ENCODE peak calls at places on chromosomes 11 and 22, in four cellular contexts. V is RWPE1, K is spleen, E is HCT116. W is an unnamed sample.

GRCh38 chr11:57515332-57516060 is at the start of gene SLC43A1:
- DNase-seq in V (peak), K (peak), E (no peak), W (no peak)

GRCh38 chr11:62489204-62489603 is 57.4 kb downstream of the AHNAK start:
- DNase-seq in V (no peak), K (no peak), E (no peak), W (no peak)

GRCh38 chr11:60756307-60757032 is at the start of gene MS4A15:
- DNase-seq in V (peak), K (peak), E (peak), W (no peak)

GRCh38 chr11:110711776-110712642 is at the start of gene ARHGAP20:
- DNase-seq in V (peak), K (peak), E (no peak), W (peak)

GRCh38 chr11:20024172-20024935 is 135.9 kb downstream of the DBX1 start:
- DNase-seq in V (no peak), K (no peak), E (no peak), W (no peak)

GRCh38 chr11:1226981-1227550 is 4.2 kb downstream of the MUC5B start:
- DNase-seq in V (no peak), K (peak), E (no peak), W (no peak)

GRCh38 chr11:66637557-66638176 is 836 bp upstream of the RBM4 start:
- DNase-seq in V (no peak), K (no peak), E (no peak), W (no peak)

GRCh38 chr11:1729692-1730011 is 20.7 kb downstream of the IFITM10 start:
- DNase-seq in V (no peak), K (no peak), E (no peak), W (no peak)

GRCh38 chr22:46737105-46737975 is 712 bp downstream of the CERK start:
- DNase-seq in V (peak), K (peak), E (no peak), W (no peak)

GRCh38 chr11:68331338-68331947 is 19.1 kb downstream of the LRP5 start:
- DNase-seq in V (no peak), K (no peak), E (no peak), W (no peak)

GRCh38 chr11:114158886-114159285 is 99.4 kb downstream of the ZBTB16 start:
- DNase-seq in V (no peak), K (no peak), E (no peak), W (no peak)

GRCh38 chr11:115194798-115195101 is 309.5 kb downstream of the CADM1 start:
- DNase-seq in V (no peak), K (no peak), E (no peak), W (no peak)

DNA sequence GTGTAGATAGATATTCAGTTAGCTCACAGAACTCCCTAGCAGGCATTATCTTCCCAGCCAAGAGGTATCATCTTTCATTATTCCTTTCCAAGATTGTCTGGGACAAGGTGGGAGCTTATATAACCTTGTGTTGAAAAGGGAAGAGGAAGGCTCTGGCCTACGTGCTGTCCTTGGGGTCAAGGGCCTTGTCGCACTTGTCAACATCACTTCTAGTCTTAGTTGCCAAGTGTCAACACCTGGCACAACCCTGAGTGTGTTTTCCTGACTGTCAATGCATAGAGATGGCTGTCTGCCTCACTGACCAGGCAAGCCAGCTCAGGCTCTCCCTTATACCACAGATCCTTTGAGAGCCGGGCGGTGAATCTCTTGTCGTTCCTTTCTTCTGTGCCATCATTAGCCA is 331.9 kb downstream of the CNTN5 start:
- DNase-seq in V (no peak), K (no peak), E (no peak), W (no peak)
- TF ChIP-seq CTCF in V (no peak), K (no peak), E (no peak), W (no peak)

GRCh38 chr11:46669606-46670243 is 30.7 kb downstream of the ARHGAP1 start:
- DNase-seq in V (no peak), K (no peak), E (no peak), W (no peak)
- TF ChIP-seq CTCF in V (peak), K (no peak), E (peak), W (no peak)

GRCh38 chr11:112345708-112346107 is 85.0 kb upstream of the PLET1 start:
- DNase-seq in V (no peak), K (no peak), E (no peak), W (no peak)
- TF ChIP-seq CTCF in V (no peak), K (no peak), E (peak), W (no peak)

DNA sequence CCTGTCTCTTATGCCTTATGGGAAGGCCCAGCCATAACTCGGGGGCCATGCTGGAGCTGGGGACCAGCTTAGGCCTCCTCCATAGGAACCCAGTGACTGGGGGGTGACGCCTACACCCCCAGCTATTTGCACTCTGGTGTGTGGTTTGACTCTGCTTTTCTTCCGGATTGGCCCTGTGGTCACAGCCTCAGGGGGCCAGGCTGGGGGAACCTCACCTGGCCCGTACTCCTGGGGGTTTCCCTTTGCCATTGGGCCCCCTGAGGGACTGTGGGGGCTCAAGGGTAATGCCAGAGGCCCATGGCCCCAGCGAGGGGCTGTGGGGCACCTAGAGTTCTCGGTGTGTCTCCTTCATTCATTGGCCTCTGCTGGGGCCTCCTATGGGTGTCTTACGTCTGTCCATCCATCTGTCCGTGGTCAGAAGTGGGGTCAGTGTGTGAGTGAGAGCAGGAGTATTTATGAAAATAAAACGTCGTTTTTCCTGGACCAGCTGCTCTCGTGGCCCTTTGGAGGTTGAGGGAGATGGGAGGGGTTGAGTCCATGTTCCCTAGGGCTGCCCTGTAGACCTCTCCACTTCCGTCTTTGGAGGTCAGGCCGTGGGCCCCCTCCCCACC is 6.3 kb upstream of the SH3BP1 start:
- DNase-seq in V (no peak), K (peak), E (no peak), W (no peak)
- TF ChIP-seq CTCF in V (no peak), K (no peak), E (no peak), W (no peak)

DNA sequence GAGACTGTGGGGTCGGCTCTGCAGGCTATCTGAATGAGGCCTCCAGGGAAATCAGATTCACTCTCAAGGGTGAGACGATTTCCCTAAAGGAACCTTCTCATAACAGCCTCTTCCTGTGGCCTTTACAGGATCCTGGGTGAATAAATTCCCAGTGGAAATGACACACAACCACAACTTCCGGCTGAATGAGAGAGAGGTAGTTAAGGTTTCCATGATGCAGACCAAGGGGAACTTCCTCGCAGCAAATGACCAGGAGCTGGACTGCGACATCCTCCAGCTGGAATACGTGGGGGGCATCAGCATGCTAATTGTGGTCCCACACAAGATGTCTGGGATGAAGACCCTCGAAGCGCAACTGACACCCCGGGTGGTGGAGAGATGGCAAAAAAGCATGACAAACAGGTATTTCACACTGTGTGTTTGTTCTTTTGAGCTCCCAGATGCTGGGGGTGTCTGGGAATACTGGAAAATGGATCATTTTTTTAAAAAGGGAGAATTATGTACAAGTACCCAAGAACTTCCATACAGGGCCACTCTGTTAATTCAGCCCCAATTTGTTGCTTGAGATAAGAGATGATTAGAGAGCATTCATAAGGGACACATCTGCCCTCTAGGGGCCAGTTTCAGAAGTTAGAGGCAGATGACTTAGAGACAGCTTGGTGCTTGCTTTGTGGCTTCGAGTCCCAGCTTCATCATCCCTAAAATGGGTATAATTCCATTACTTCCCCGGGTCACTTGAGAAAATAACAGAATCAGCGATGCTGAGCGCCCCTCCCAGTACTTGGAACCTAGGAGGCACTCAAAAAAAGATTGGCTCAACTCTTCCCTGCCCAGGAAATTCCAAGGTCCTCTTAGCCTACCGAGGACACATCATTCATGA is 10.2 kb downstream of the SERPIND1 start:
- DNase-seq in V (peak), K (no peak), E (peak), W (no peak)
- TF ChIP-seq CTCF in V (peak), K (peak), E (peak), W (no peak)

GRCh38 chr11:104254347-104254746 is 90.4 kb upstream of the PDGFD start:
- DNase-seq in V (peak), K (no peak), E (peak), W (no peak)

GRCh38 chr11:104260456-104260855 is 96.5 kb upstream of the PDGFD start:
- DNase-seq in V (no peak), K (no peak), E (no peak), W (no peak)

GRCh38 chr11:104259121-104259610 is 95.2 kb upstream of the PDGFD start:
- DNase-seq in V (no peak), K (no peak), E (no peak), W (no peak)

GRCh38 chr11:104256525-104256924 is 92.6 kb upstream of the PDGFD start:
- DNase-seq in V (peak), K (no peak), E (no peak), W (no peak)
- TF ChIP-seq CTCF in V (no peak), K (no peak), E (peak), W (no peak)

DNA sequence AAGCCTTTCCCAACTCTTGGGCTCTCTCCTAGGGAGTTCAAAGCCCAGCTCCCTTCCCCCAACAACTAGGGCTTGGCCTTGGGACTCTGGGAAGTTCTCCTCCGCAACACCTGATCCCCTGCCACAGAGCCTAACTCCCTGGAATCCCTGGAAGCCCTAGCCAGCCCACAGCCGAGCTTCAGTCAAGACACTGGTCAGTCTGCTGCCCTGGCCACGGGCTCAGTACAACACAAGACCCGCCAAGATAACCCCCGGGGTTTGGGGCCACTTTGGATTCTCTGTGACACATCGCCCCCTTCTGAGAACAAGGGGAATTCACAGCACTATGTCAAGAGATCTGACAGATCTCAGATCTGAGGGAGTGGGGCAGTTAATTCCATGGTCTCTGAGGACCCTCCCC is 58.3 kb downstream of the SLC22A12 start:
- DNase-seq in V (peak), K (no peak), E (peak), W (no peak)
- TF ChIP-seq CTCF in V (no peak), K (peak), E (peak), W (no peak)

DNA sequence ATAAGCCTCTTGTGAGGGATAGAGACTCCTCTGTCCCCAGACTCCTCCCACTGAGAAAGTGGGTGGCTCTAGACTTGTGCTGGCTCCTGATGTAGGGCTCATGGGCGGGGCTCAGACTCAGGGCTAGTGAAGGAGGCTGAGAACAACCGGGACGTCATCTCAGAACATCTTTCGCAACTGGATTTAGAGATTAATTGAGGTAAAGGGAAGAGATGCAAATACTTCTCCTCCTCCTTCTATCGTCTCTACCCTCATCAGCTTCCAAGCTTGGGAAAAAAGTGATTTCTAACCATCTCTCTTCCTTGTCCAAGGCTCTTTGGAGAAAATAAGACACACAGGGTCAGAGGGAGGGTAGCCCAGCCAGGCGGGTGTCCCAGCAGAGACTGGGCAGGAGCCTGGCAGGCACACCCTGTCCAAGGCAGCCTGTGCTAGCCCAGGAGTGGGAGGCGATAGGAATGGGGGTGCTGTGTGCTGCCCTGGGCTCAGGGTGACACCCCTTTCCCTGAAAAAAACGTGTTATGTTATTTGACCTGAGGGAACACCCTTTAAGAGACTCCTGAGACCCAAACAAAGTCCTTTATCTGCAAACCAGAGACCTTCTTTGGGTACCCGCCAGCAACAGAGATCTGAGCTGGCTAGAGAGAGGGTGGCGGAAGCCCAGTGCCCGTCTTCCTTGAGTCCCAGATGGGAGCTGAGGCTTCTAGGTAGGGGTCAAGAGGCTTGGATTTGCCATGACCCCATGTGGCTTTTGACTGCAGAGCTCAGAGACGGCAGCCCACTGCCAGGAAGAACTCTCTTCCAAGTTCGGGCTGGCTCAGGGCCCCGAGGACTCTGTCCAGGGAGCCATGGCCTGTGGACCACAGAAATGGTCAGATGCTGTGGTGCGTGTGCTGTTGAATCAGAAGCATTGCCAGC is 160.9 kb downstream of the ADAMTS15 start:
- DNase-seq in V (peak), K (no peak), E (no peak), W (peak)
- TF ChIP-seq CTCF in V (no peak), K (no peak), E (no peak), W (no peak)